ENCODE peak calls at places on chromosomes 6 and 20, in four cellular contexts. B, Y, C and O are unnamed samples.

GRCh38 chr6:106761160-106761559 is 131.8 kb downstream of the QRSL1 start:
- DNase-seq in B (no peak), Y (no peak), C (no peak), O (no peak)

GRCh38 chr20:63923626-63924025 is 28.7 kb downstream of the DNAJC5 start:
- DNase-seq in C (no peak), B (no peak), Y (no peak), O (no peak)

GRCh38 chr20:37615507-37616425 is 78.1 kb upstream of the CTNNBL1 start:
- DNase-seq in B (no peak), C (no peak), Y (peak; percentile 46), O (peak; percentile 69)

GRCh38 chr6:133108377-133108776 is 132.8 kb upstream of the EYA4 start:
- DNase-seq in B (no peak), C (no peak), Y (no peak), O (no peak)

GRCh38 chr6:40165036-40165709 is 230.9 kb upstream of the MOCS1 start:
- DNase-seq in C (no peak), B (no peak), Y (no peak), O (no peak)

GRCh38 chr20:62487-62886 is 25.0 kb upstream of the DEFB125 start:
- DNase-seq in B (no peak), C (no peak), Y (no peak), O (no peak)

GRCh38 chr6:70790483-70790882 is 122.8 kb downstream of the SMAP1 start:
- DNase-seq in B (no peak), Y (no peak), C (no peak), O (no peak)

GRCh38 chr6:42791706-42792320 is 10.0 kb downstream of the BICRAL start:
- DNase-seq in C (no peak), B (no peak), Y (no peak), O (no peak)

GRCh38 chr20:19453781-19454310 is 241.4 kb downstream of the SLC24A3 start:
- DNase-seq in B (no peak), Y (no peak), C (no peak), O (no peak)

GRCh38 chr6:110874880-110875547 is 429 bp downstream of the AMD1 start:
- DNase-seq in C (peak; percentile 82), Y (no peak), B (no peak), O (no peak)

GRCh38 chr6:125598422-125598821 is 151.0 kb upstream of the HEY2 start:
- DNase-seq in B (no peak), Y (no peak), C (peak; percentile 80), O (no peak)

GRCh38 chr6:149563203-149563927 is 2.8 kb upstream of the GINM1 start:
- DNase-seq in B (no peak), C (no peak), Y (no peak), O (no peak)

GRCh38 chr6:111210074-111210729 is 122.9 kb downstream of the SLC16A10 start:
- DNase-seq in Y (peak; percentile 68), C (no peak), B (no peak), O (peak; percentile 34)

GRCh38 chr20:18007534-18008292 is 38.9 kb downstream of the MGME1 start:
- DNase-seq in B (no peak), C (no peak), Y (no peak), O (no peak)

GRCh38 chr6:170552765-170553685 is at the start of gene PSMB1:
- DNase-seq in Y (peak; percentile 79), B (peak; percentile 94), C (peak; percentile 96), O (peak; percentile 95)

GRCh38 chr6:2186516-2186915 is 58.9 kb downstream of the GMDS start:
- DNase-seq in B (no peak), C (no peak), Y (peak; percentile 41), O (no peak)

GRCh38 chr6:149190228-149190831 is 127.2 kb upstream of the TAB2 start:
- DNase-seq in Y (no peak), C (no peak), B (no peak), O (peak; percentile 84)

GRCh38 chr20:49325981-49326380 is 48.1 kb upstream of the ZNFX1 start:
- DNase-seq in Y (no peak), C (no peak), B (no peak), O (no peak)

GRCh38 chr20:49319204-49319809 is 41.5 kb upstream of the ZNFX1 start:
- DNase-seq in Y (no peak), B (no peak), C (no peak), O (no peak)

GRCh38 chr20:49324306-49324705 is 46.4 kb upstream of the ZNFX1 start:
- DNase-seq in C (no peak), B (no peak), Y (no peak), O (no peak)

GRCh38 chr20:49320460-49320859 is 42.6 kb upstream of the ZNFX1 start:
- DNase-seq in Y (no peak), B (no peak), C (no peak), O (peak; percentile 84)

GRCh38 chr20:49323622-49324238 is 45.9 kb upstream of the ZNFX1 start:
- DNase-seq in Y (peak; percentile 36), C (no peak), B (no peak), O (peak; percentile 53)
- TF ChIP-seq CTCF in Y (peak; percentile 53), C (peak; percentile 28), B (peak; percentile 57), O (peak; percentile 31)

GRCh38 chr6:7975764-7976146 is 65.2 kb upstream of the TXNDC5 start:
- DNase-seq in Y (no peak), B (no peak), C (no peak), O (no peak)
- TF ChIP-seq CTCF in Y (no peak), B (no peak), C (no peak), O (no peak)

GRCh38 chr6:89032599-89032998 is 48.0 kb upstream of the PNRC1 start:
- DNase-seq in B (no peak), C (no peak), Y (no peak), O (no peak)
- TF ChIP-seq CTCF in B (no peak), C (no peak), Y (no peak), O (no peak)

GRCh38 chr6:27312950-27313271 is 838 bp upstream of the POM121L2 start:
- DNase-seq in C (no peak), Y (no peak), B (no peak), O (no peak)
- TF ChIP-seq CTCF in C (no peak), Y (no peak), B (no peak), O (no peak)

GRCh38 chr6:13814938-13815575 is 700 bp upstream of the MCUR1 start:
- DNase-seq in B (no peak), Y (no peak), C (no peak), O (no peak)

GRCh38 chr6:13813621-13814175 is 659 bp downstream of the MCUR1 start:
- DNase-seq in B (peak; percentile 90), Y (peak; percentile 79), C (peak; percentile 90), O (peak; percentile 87)

GRCh38 chr6:13812359-13812642 is 2.1 kb downstream of the MCUR1 start:
- DNase-seq in C (no peak), Y (no peak), B (no peak), O (no peak)

GRCh38 chr6:13813011-13813410 is 1.3 kb downstream of the MCUR1 start:
- DNase-seq in C (no peak), Y (no peak), B (no peak), O (no peak)

DNA sequence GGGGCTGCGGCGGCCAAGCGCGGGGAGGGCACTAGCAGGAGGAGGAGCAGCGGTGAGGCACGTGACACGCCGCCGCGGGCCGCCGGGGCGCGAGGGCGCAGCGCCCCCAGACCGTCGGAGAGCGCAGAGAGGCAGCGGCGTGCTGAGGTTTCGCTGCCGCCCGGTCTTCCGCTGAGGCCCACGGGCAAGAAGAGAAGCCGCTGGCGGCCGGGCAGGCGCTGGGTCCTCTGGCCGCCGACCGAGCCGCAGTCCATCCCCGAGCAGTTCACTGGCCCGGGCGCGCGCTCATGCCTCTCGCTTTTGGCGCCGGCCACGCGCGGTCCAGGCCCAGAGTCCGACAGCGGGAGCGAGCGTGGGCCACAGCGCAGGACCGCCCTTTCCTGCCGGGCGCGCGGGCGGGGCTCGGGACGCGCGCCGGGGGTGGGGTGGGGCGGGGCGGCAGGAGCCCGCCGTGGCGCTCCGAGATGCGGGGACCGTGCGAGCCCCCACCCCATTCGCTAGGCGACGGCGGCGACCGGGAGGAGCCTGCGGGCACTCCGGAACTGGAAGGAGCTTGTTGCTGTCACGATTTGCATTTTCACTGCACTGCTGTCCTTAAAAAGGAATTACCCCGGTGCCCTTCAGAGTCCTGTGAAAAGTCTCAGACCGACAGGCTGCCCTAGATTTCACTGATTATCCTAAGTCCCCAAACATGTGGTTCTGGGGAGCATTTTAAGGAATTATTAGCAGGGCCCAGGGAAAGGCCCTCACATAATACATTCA is at the start of gene MCUR1:
- DNase-seq in B (peak; percentile 93), Y (peak; percentile 94), C (peak; percentile 94), O (peak; percentile 86)
- TF ChIP-seq CTCF in B (peak; percentile 30), Y (peak; percentile 29), C (peak; percentile 8), O (peak; percentile 36)

GRCh38 chr20:59121714-59122376 is 41.8 kb upstream of the ZNF831 start:
- DNase-seq in Y (no peak), C (no peak), B (no peak), O (peak; percentile 57)

GRCh38 chr20:59120919-59121318 is 42.7 kb upstream of the ZNF831 start:
- DNase-seq in C (no peak), Y (no peak), B (no peak), O (no peak)

GRCh38 chr20:59122377-59122932 is 41.2 kb upstream of the ZNF831 start:
- DNase-seq in B (no peak), Y (no peak), C (no peak), O (no peak)

GRCh38 chr20:59118855-59119254 is 44.8 kb upstream of the ZNF831 start:
- DNase-seq in B (no peak), Y (no peak), C (no peak), O (no peak)

GRCh38 chr20:59120491-59120890 is 43.1 kb upstream of the ZNF831 start:
- DNase-seq in C (no peak), Y (peak; percentile 28), B (no peak), O (no peak)
- TF ChIP-seq CTCF in C (no peak), Y (no peak), B (no peak), O (no peak)

GRCh38 chr6:164097557-164098398 is 683.3 kb downstream of the QKI start:
- DNase-seq in C (no peak), Y (no peak), B (no peak), O (peak; percentile 40)
- TF ChIP-seq CTCF in C (peak; percentile 25), Y (no peak), B (peak; percentile 26), O (peak; percentile 61)

DNA sequence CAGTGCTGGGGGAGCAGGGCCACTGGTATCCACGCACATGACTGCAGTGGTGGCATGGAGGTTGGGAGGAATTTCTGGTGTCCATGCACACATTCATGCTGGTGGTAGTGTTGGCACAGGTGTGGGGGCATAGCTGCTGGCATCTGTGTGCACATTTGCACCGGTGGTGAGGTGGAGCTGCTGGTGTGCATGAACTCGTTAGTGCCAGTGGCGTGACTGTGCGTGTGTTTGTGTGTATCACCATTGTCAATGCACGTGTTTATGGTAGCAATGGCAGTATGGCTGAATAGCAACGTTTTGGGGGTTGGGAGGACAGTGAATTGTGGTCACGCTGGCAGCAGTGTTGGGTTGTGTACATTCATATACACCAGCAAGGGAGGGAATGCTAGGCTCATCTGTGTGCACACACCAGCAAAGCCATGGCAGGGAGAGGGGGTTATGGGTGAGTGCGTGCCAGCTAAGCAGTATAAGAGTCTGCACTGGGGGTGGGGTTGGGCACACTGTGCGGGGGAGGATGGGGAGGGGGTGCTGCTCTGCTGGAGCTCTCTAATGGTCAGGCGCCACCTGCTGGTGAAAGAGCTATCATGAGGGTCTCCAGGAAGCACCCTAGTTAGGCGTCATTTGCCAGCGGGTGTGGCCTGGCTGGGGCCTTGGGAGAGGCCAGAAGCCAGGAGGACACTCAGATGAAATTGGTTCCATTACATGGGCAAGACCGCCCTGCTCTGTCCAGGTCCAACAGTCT is 626.1 kb upstream of the ID4 start:
- DNase-seq in Y (peak; percentile 12), C (peak; percentile 59), B (no peak), O (peak; percentile 75)
- TF ChIP-seq CTCF in Y (peak; percentile 6), C (peak; percentile 32), B (peak; percentile 18), O (peak; percentile 80)